ENCODE peak calls at places on chromosomes 12 and 14, in seven cellular contexts. L is NB4, I is SK-N-SH, Z is H1, N is GM12878, O is A549, P is K562. A is an unnamed sample.

GRCh38 chr12:15966426-15966825 is 55.3 kb downstream of the DERA start:
- DNase-seq in L (no peak), I (no peak), Z (no peak), N (no peak), O (no peak), P (no peak), A (no peak)

GRCh38 chr12:1928439-1929121 is 10.1 kb upstream of the CACNA2D4 start:
- DNase-seq in L (no peak), I (peak; percentile 8), Z (no peak), N (no peak), O (no peak), P (no peak), A (no peak)

GRCh38 chr12:57005980-57006808 is at the start of gene ZBTB39:
- DNase-seq in L (peak; percentile 80), I (peak; percentile 99), Z (no peak), N (no peak), O (peak; percentile 60), P (peak; percentile 96), A (peak; percentile 63)

GRCh38 chr12:115075552-115076170 is 391.7 kb upstream of the TBX3 start:
- DNase-seq in L (no peak), I (no peak), Z (no peak), N (no peak), O (peak; percentile 50), P (peak; percentile 26), A (no peak)

GRCh38 chr12:105451211-105451610 is 120.7 kb downstream of the C12orf75 start:
- DNase-seq in L (no peak), I (no peak), Z (no peak), N (no peak), O (no peak), P (no peak), A (no peak)

GRCh38 chr14:51041853-51042252 is 53.1 kb downstream of the TRIM9 start:
- DNase-seq in L (no peak), I (no peak), Z (no peak), N (no peak), O (no peak), P (no peak), A (no peak)

GRCh38 chr14:105069887-105070759 is 4.9 kb upstream of the GPR132 start:
- DNase-seq in L (peak; percentile 86), I (no peak), Z (no peak), N (peak; percentile 98), O (no peak), P (peak; percentile 53), A (no peak)

GRCh38 chr12:104747330-104747729 is 210.8 kb downstream of the SLC41A2 start:
- DNase-seq in L (no peak), I (no peak), Z (no peak), N (no peak), O (no peak), P (no peak), A (no peak)

GRCh38 chr14:55201219-55202096 is 10.1 kb upstream of the DLGAP5 start:
- DNase-seq in L (no peak), I (no peak), Z (no peak), N (no peak), O (no peak), P (no peak), A (peak; percentile 58)

GRCh38 chr12:55664826-55665225 is 28.1 kb downstream of the OR10P1 start:
- DNase-seq in L (no peak), I (no peak), Z (no peak), N (no peak), O (no peak), P (no peak), A (no peak)

GRCh38 chr14:72554401-72554800 is 339.5 kb downstream of the DPF3 start:
- DNase-seq in L (no peak), I (no peak), Z (no peak), N (no peak), O (no peak), P (no peak), A (no peak)

GRCh38 chr12:63917864-63918742 is 73.6 kb downstream of the SRGAP1 start:
- DNase-seq in L (peak; percentile 91), I (no peak), Z (no peak), N (peak; percentile 41), O (peak; percentile 97), P (no peak), A (no peak)

GRCh38 chr14:78278464-78278863 is 108.3 kb downstream of the NRXN3 start:
- DNase-seq in L (no peak), I (no peak), Z (no peak), N (no peak), O (no peak), P (no peak), A (no peak)

GRCh38 chr14:51211149-51211548 is 28.9 kb upstream of the TMX1 start:
- DNase-seq in L (no peak), I (no peak), Z (no peak), N (no peak), O (peak; percentile 14), P (no peak), A (no peak)

GRCh38 chr14:92471919-92472318 is 41.7 kb upstream of the RIN3 start:
- DNase-seq in L (no peak), I (no peak), Z (peak; percentile 47), N (no peak), O (peak; percentile 79), P (no peak), A (peak; percentile 39)

GRCh38 chr12:118193958-118194357 is 58.0 kb downstream of the PEBP1 start:
- DNase-seq in L (no peak), I (no peak), Z (no peak), N (no peak), O (no peak), P (no peak), A (no peak)

GRCh38 chr12:3677609-3678008 is 75.3 kb downstream of the CRACR2A start:
- DNase-seq in L (no peak), I (no peak), Z (no peak), N (no peak), O (no peak), P (no peak), A (no peak)

GRCh38 chr12:77746108-77746507 is 84.6 kb upstream of the NAV3 start:
- DNase-seq in L (no peak), I (no peak), Z (no peak), N (peak; percentile 83), O (no peak), P (no peak), A (no peak)

GRCh38 chr14:89276424-89276975 is 140.5 kb downstream of the FOXN3 start:
- DNase-seq in L (peak; percentile 68), I (no peak), Z (no peak), N (peak; percentile 94), O (no peak), P (no peak), A (no peak)

GRCh38 chr14:30275604-30276003 is 283.4 kb upstream of the G2E3 start:
- DNase-seq in L (no peak), I (no peak), Z (no peak), N (no peak), O (no peak), P (no peak), A (no peak)

GRCh38 chr12:96205909-96206308 is 11.7 kb downstream of the ELK3 start:
- DNase-seq in L (no peak), I (no peak), Z (no peak), N (no peak), O (no peak), P (no peak), A (no peak)
- TF ChIP-seq MAX in L (no peak), I (no peak), Z (no peak), N (no peak), O (no peak), P (no peak), A (no peak)

GRCh38 chr14:62654641-62655040 is 390.6 kb downstream of the KCNH5 start:
- DNase-seq in L (no peak), I (no peak), Z (no peak), N (no peak), O (peak; percentile 4), P (no peak), A (no peak)

GRCh38 chr14:62657376-62657775 is 387.9 kb downstream of the KCNH5 start:
- DNase-seq in L (no peak), I (no peak), Z (no peak), N (no peak), O (no peak), P (no peak), A (no peak)

GRCh38 chr14:62655161-62655560 is 390.1 kb downstream of the KCNH5 start:
- DNase-seq in L (no peak), I (no peak), Z (no peak), N (no peak), O (no peak), P (no peak), A (no peak)
- TF ChIP-seq MAX in L (no peak), I (no peak), Z (no peak), N (no peak), O (no peak), P (no peak), A (no peak)

GRCh38 chr14:101823511-101824120 is 62.1 kb downstream of the PPP2R5C start:
- DNase-seq in L (no peak), I (no peak), Z (no peak), N (peak; percentile 68), O (no peak), P (no peak), A (no peak)
- TF ChIP-seq MAX in L (no peak), I (no peak), Z (no peak), N (no peak), O (no peak), P (no peak), A (no peak)

GRCh38 chr14:103361868-103362267 is 23.3 kb upstream of the MARK3 start:
- DNase-seq in L (peak; percentile 72), I (no peak), Z (no peak), N (no peak), O (peak; percentile 83), P (no peak), A (no peak)
- TF ChIP-seq MAX in L (no peak), I (peak; percentile 39), Z (no peak), N (no peak), O (no peak), P (no peak), A (no peak)

DNA sequence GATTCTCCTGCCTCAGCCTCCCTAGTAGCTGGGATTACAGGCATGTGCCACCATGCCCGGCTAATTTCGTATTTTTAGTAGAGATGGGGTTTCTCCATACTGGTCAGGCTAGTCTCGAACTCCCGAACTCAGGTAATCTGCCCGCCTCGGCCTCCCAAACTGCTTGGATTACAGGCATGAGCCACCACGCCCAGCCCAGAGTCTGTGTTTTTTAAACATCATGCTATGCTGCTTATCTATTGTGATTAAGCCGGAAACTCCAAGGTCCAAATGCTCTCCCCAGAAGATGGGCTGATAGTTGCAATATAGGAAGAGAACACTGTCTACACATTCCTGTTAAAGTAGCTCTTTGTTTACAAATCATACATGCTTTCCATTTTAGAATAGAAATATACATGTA is 30.5 kb upstream of the MAX start:
- DNase-seq in L (no peak), I (no peak), Z (no peak), N (no peak), O (no peak), P (no peak), A (no peak)
- TF ChIP-seq MAX in L (no peak), I (no peak), Z (no peak), N (no peak), O (no peak), P (no peak), A (no peak)

GRCh38 chr14:102140027-102140749 is 491 bp downstream of the WDR20 start:
- DNase-seq in L (peak; percentile 75), I (peak; percentile 48), Z (no peak), N (no peak), O (peak; percentile 16), P (peak; percentile 51), A (peak; percentile 30)
- TF ChIP-seq MAX in L (no peak), I (no peak), Z (no peak), N (no peak), O (no peak), P (no peak), A (no peak)